ENCODE peak calls at places on chromosomes 6 and 20, in ten cellular contexts. J, M, E, S, Y, I, D, T, Z and A are unnamed samples.

GRCh38 chr6:45426251-45426650 is 48.5 kb upstream of the SUPT3H start:
- DNase-seq in D (no peak), I (no peak), E (no peak), Z (no peak), T (no peak), M (no peak), J (no peak), Y (no peak), S (no peak), A (no peak)

GRCh38 chr6:8821921-8822512 is 386.7 kb upstream of the SLC35B3 start:
- DNase-seq in Z (no peak), I (peak), T (no peak), Y (no peak), J (no peak), S (no peak), M (no peak), E (no peak), D (no peak), A (no peak)

GRCh38 chr20:56733967-56734366 is 104.9 kb downstream of the TFAP2C start:
- DNase-seq in D (no peak), T (no peak), J (no peak), I (no peak), M (no peak), Y (no peak), Z (no peak), S (no peak), E (no peak), A (no peak)

GRCh38 chr6:127880452-127880851 is 20.4 kb downstream of the THEMIS start:
- DNase-seq in E (no peak), Y (no peak), T (no peak), I (no peak), Z (no peak), S (no peak), J (no peak), M (no peak), D (no peak), A (no peak)

GRCh38 chr20:22389836-22390542 is 194.4 kb downstream of the FOXA2 start:
- DNase-seq in S (no peak), J (no peak), E (no peak), I (peak), T (no peak), D (no peak), Y (no peak), Z (no peak), M (no peak), A (no peak)

GRCh38 chr20:62365814-62366369 is 1.2 kb downstream of the LAMA5 start:
- DNase-seq in M (no peak), E (no peak), D (no peak), Y (peak), S (no peak), Z (no peak), I (peak), T (no peak), J (no peak), A (no peak)

GRCh38 chr6:137765044-137765443 is 102.0 kb upstream of the TNFAIP3 start:
- DNase-seq in S (no peak), T (no peak), Y (no peak), E (no peak), Z (no peak), J (no peak), M (no peak), D (no peak), I (no peak), A (no peak)

GRCh38 chr6:150269857-150270223 is 99.0 kb upstream of the IYD start:
- DNase-seq in E (no peak), Z (no peak), I (peak), Y (no peak), M (peak), S (no peak), T (no peak), D (no peak), J (no peak), A (no peak)

GRCh38 chr6:82906489-82906888 is 159.2 kb downstream of the UBE3D start:
- DNase-seq in M (peak), S (no peak), E (no peak), Z (no peak), D (no peak), Y (no peak), J (no peak), I (peak), T (no peak), A (no peak)

GRCh38 chr6:167407239-167408064 is 82.6 kb downstream of the TTLL2 start:
- DNase-seq in I (no peak), D (no peak), M (no peak), E (no peak), Y (no peak), T (no peak), J (no peak), S (no peak), Z (no peak), A (no peak)

GRCh38 chr6:92047886-92048285 is 1371.5 kb downstream of the EPHA7 start:
- DNase-seq in Y (no peak), T (no peak), D (no peak), S (no peak), M (no peak), E (no peak), J (no peak), I (no peak), Z (no peak), A (no peak)

GRCh38 chr6:116190550-116190949 is 63.3 kb downstream of the TSPYL4 start:
- DNase-seq in S (no peak), D (no peak), Z (no peak), E (no peak), J (no peak), Y (no peak), M (peak), T (no peak), I (peak), A (no peak)

GRCh38 chr6:167848783-167849182 is 22.1 kb downstream of the AFDN start:
- DNase-seq in S (no peak), I (no peak), Z (no peak), D (no peak), M (no peak), T (no peak), E (no peak), J (no peak), Y (no peak), A (no peak)

GRCh38 chr6:73727114-73727513 is 31.1 kb downstream of the CD109 start:
- DNase-seq in E (no peak), S (no peak), I (no peak), Z (no peak), T (no peak), Y (no peak), J (no peak), D (no peak), M (no peak), A (peak)

GRCh38 chr20:58571942-58572666 is 56.9 kb upstream of the APCDD1L start:
- DNase-seq in E (no peak), Z (no peak), S (no peak), M (peak), I (peak), J (no peak), T (no peak), D (no peak), Y (no peak), A (no peak)

GRCh38 chr20:59580208-59580980 is 23.9 kb upstream of the PHACTR3 start:
- DNase-seq in I (no peak), S (no peak), T (no peak), Z (no peak), J (no peak), D (no peak), M (no peak), Y (no peak), E (no peak), A (no peak)

GRCh38 chr20:48682529-48683385 is 145.0 kb downstream of the PREX1 start:
- DNase-seq in T (peak), E (peak), Z (no peak), Y (peak), S (no peak), I (peak), J (peak), M (peak), D (no peak), A (no peak)

GRCh38 chr20:30486103-30486478 is 771.4 kb upstream of the DEFB115 start:
- DNase-seq in J (no peak), S (no peak), E (no peak), D (no peak), I (no peak), T (no peak), Z (no peak), Y (no peak), M (no peak), A (no peak)

GRCh38 chr20:8244637-8245036 is 112.6 kb downstream of the PLCB1 start:
- DNase-seq in Z (no peak), D (no peak), T (peak), Y (no peak), M (peak), J (no peak), S (no peak), I (peak), E (no peak), A (no peak)

GRCh38 chr20:4483481-4483880 is 238.2 kb upstream of the PRND start:
- DNase-seq in I (peak), Y (no peak), E (no peak), J (peak), T (no peak), D (no peak), S (no peak), M (peak), Z (no peak), A (no peak)

GRCh38 chr6:150491131-150491795 is 108.4 kb upstream of the PLEKHG1 start:
- DNase-seq in M (no peak), D (no peak), T (no peak), S (no peak), E (no peak), I (peak), Y (no peak), J (no peak), Z (no peak), A (peak)

GRCh38 chr20:37384683-37385174 is 38.8 kb downstream of the SRC start:
- DNase-seq in Z (peak), D (peak), J (peak), E (no peak), I (peak), S (peak), T (no peak), M (peak), Y (peak), A (peak)

GRCh38 chr20:20037960-20038359 is 14.3 kb downstream of the CRNKL1 start:
- DNase-seq in S (no peak), T (no peak), Z (no peak), M (peak), I (peak), Y (no peak), D (no peak), E (no peak), J (no peak), A (no peak)

GRCh38 chr6:37467718-37468117 is 32.0 kb downstream of the CCDC167 start:
- DNase-seq in Y (no peak), J (no peak), Z (no peak), T (no peak), M (no peak), E (no peak), S (no peak), I (no peak), D (no peak), A (no peak)

GRCh38 chr6:158605266-158605878 is 39.2 kb downstream of the DYNLT1 start:
- DNase-seq in M (peak), S (peak), D (no peak), T (peak), J (peak), Z (peak), E (peak), Y (peak), I (peak), A (peak)

GRCh38 chr20:2557873-2558580 is 21.7 kb downstream of the TMC2 start:
- DNase-seq in I (no peak), D (no peak), T (no peak), Z (no peak), E (no peak), S (no peak), Y (no peak), M (no peak), J (no peak), A (no peak)

GRCh38 chr6:169026175-169026574 is 227.5 kb downstream of the THBS2 start:
- DNase-seq in T (no peak), M (no peak), E (no peak), I (no peak), S (no peak), J (no peak), Z (no peak), Y (no peak), D (no peak), A (no peak)

GRCh38 chr6:87308970-87309369 is 13.4 kb upstream of the SMIM8 start:
- DNase-seq in D (no peak), J (no peak), Y (no peak), S (no peak), E (no peak), I (no peak), Z (no peak), M (peak), T (no peak), A (no peak)

GRCh38 chr20:1496930-1497329 is 5.7 kb upstream of the SIRPB2 start:
- DNase-seq in E (no peak), T (no peak), M (no peak), S (no peak), J (no peak), Z (no peak), I (no peak), D (no peak), Y (no peak), A (no peak)

GRCh38 chr6:144158133-144158532 is 7.8 kb downstream of the STX11 start:
- DNase-seq in I (peak), Z (no peak), Y (peak), T (no peak), J (peak), D (no peak), M (peak), S (no peak), E (no peak), A (no peak)

GRCh38 chr6:2518029-2518428 is 232.7 kb downstream of the MYLK4 start:
- DNase-seq in E (no peak), Y (no peak), S (no peak), T (no peak), I (no peak), D (no peak), J (peak), M (no peak), Z (no peak), A (no peak)